ENCODE peak calls at places on chromosomes 13 and 19, in four cellular contexts. L is NCI-H524 treated with DMSO at 0.1 percent for 48 hours, P is endothelial cell of umbilical vein, G is glutamatergic neuron. R is an unnamed sample.

GRCh38 chr13:23615677-23616076 is 45.5 kb downstream of the TNFRSF19 start:
- DNase-seq in L (no peak), G (no peak), P (no peak), R (no peak)

GRCh38 chr13:111899714-111900389 is 167.1 kb upstream of the SOX1 start:
- DNase-seq in L (no peak), P (no peak), G (no peak), R (no peak)

GRCh38 chr13:102597029-102598015 is 536 bp downstream of the TPP2 start:
- DNase-seq in L (no peak), P (peak), G (peak), R (no peak)

GRCh38 chr19:1351324-1351947 is 32.3 kb upstream of the NDUFS7 start:
- DNase-seq in G (no peak), L (no peak), P (no peak), R (no peak)

GRCh38 chr13:110447801-110448200 is 113.7 kb downstream of the RAB20 start:
- DNase-seq in P (no peak), G (no peak), L (no peak), R (no peak)

GRCh38 chr13:93226623-93227279 is at the start of gene GPC6:
- DNase-seq in P (no peak), G (peak), L (peak), R (no peak)

GRCh38 chr19:6516018-6516658 is 14.0 kb upstream of the TUBB4A start:
- DNase-seq in G (peak), L (no peak), P (peak), R (peak)

GRCh38 chr19:46978470-46978869 is 41.2 kb upstream of the NPAS1 start:
- DNase-seq in G (no peak), L (no peak), P (no peak), R (no peak)

GRCh38 chr13:75514080-75515040 is 23.3 kb downstream of the COMMD6 start:
- DNase-seq in P (no peak), G (no peak), L (no peak), R (no peak)

GRCh38 chr13:99614465-99614885 is 113.2 kb downstream of the TM9SF2 start:
- DNase-seq in G (no peak), L (no peak), P (peak), R (no peak)

GRCh38 chr19:10271543-10272086 is 695 bp downstream of the ICAM1 start:
- DNase-seq in G (no peak), L (no peak), P (peak), R (no peak)

GRCh38 chr13:77510156-77510555 is 25.4 kb upstream of the SCEL start:
- DNase-seq in L (no peak), G (no peak), P (no peak), R (no peak)

GRCh38 chr13:93476175-93476574 is 249.6 kb downstream of the GPC6 start:
- DNase-seq in P (no peak), G (no peak), L (no peak), R (peak)

R was measured in smooth muscle cell of the brain vasculature.